ENCODE peak calls at places on chromosomes 3 and 15, in ten cellular contexts. One of them, this sample, is unnamed. For H3K4me1, the result is how much of the 10 kb centered on the place peaks cover.

GRCh38 chr15:57235865-57236264 is 140.4 kb upstream of the CGNL1 start:
- DNase-seq in pancreas: no peak
- DNase-seq in thoracic aorta: no peak
- DNase-seq in right atrium auricular region: no peak
- DNase-seq in neural progenitor cell: peak
- DNase-seq in left ventricle myocardium inferior: no peak
- DNase-seq in lower lobe of right lung: no peak
- DNase-seq in neuronal stem cell: peak
- DNase-seq in CD8-positive, alpha-beta memory T cell: no peak
- DNase-seq in effector memory CD4-positive, alpha-beta T cell: no peak
- DNase-seq in this sample: no peak

GRCh38 chr3:176296066-176296597 is 901.1 kb downstream of the TBL1XR1 start:
- DNase-seq in right atrium auricular region: no peak
- DNase-seq in effector memory CD4-positive, alpha-beta T cell: no peak
- DNase-seq in neuronal stem cell: no peak
- DNase-seq in CD8-positive, alpha-beta memory T cell: no peak
- DNase-seq in left ventricle myocardium inferior: no peak
- DNase-seq in thoracic aorta: no peak
- DNase-seq in pancreas: no peak
- DNase-seq in lower lobe of right lung: no peak
- DNase-seq in neural progenitor cell: no peak
- DNase-seq in this sample: no peak

GRCh38 chr3:17320266-17320665 is 422.2 kb downstream of the TBC1D5 start:
- DNase-seq in thoracic aorta: no peak
- DNase-seq in left ventricle myocardium inferior: no peak
- DNase-seq in neural progenitor cell: no peak
- DNase-seq in right atrium auricular region: no peak
- DNase-seq in neuronal stem cell: no peak
- DNase-seq in pancreas: no peak
- DNase-seq in effector memory CD4-positive, alpha-beta T cell: no peak
- DNase-seq in CD8-positive, alpha-beta memory T cell: no peak
- DNase-seq in lower lobe of right lung: no peak
- DNase-seq in this sample: no peak

GRCh38 chr15:39692464-39693327 is 89.9 kb downstream of the FSIP1 start:
- DNase-seq in CD8-positive, alpha-beta memory T cell: no peak
- DNase-seq in pancreas: no peak
- DNase-seq in lower lobe of right lung: no peak
- DNase-seq in left ventricle myocardium inferior: no peak
- DNase-seq in right atrium auricular region: no peak
- DNase-seq in neural progenitor cell: peak
- DNase-seq in thoracic aorta: no peak
- DNase-seq in neuronal stem cell: peak
- DNase-seq in effector memory CD4-positive, alpha-beta T cell: no peak
- DNase-seq in this sample: no peak

GRCh38 chr3:98070840-98071239 is 16.1 kb upstream of the OR5AC2 start:
- DNase-seq in left ventricle myocardium inferior: no peak
- DNase-seq in effector memory CD4-positive, alpha-beta T cell: no peak
- DNase-seq in right atrium auricular region: no peak
- DNase-seq in neural progenitor cell: peak
- DNase-seq in CD8-positive, alpha-beta memory T cell: no peak
- DNase-seq in thoracic aorta: no peak
- DNase-seq in pancreas: no peak
- DNase-seq in neuronal stem cell: peak
- DNase-seq in lower lobe of right lung: no peak
- DNase-seq in this sample: no peak

GRCh38 chr3:9064853-9065252 is 101.6 kb upstream of the RAD18 start:
- DNase-seq in lower lobe of right lung: no peak
- DNase-seq in thoracic aorta: no peak
- DNase-seq in neuronal stem cell: no peak
- DNase-seq in pancreas: no peak
- DNase-seq in right atrium auricular region: no peak
- DNase-seq in left ventricle myocardium inferior: peak
- DNase-seq in effector memory CD4-positive, alpha-beta T cell: no peak
- DNase-seq in neural progenitor cell: no peak
- DNase-seq in CD8-positive, alpha-beta memory T cell: no peak
- DNase-seq in this sample: no peak

GRCh38 chr3:195042741-195043611 is 228.0 kb downstream of the XXYLT1 start:
- DNase-seq in CD8-positive, alpha-beta memory T cell: no peak
- DNase-seq in thoracic aorta: no peak
- DNase-seq in effector memory CD4-positive, alpha-beta T cell: no peak
- DNase-seq in neuronal stem cell: no peak
- DNase-seq in right atrium auricular region: no peak
- DNase-seq in neural progenitor cell: no peak
- DNase-seq in left ventricle myocardium inferior: no peak
- DNase-seq in lower lobe of right lung: no peak
- DNase-seq in pancreas: no peak
- DNase-seq in this sample: no peak

GRCh38 chr3:172376402-172376801 is 71.9 kb downstream of the GHSR start:
- DNase-seq in neuronal stem cell: no peak
- DNase-seq in left ventricle myocardium inferior: no peak
- DNase-seq in lower lobe of right lung: no peak
- DNase-seq in thoracic aorta: no peak
- DNase-seq in neural progenitor cell: no peak
- DNase-seq in right atrium auricular region: no peak
- DNase-seq in pancreas: no peak
- DNase-seq in CD8-positive, alpha-beta memory T cell: no peak
- DNase-seq in effector memory CD4-positive, alpha-beta T cell: no peak
- DNase-seq in this sample: no peak

GRCh38 chr15:93141373-93141790 is 52.4 kb upstream of the RGMA start:
- DNase-seq in effector memory CD4-positive, alpha-beta T cell: no peak
- DNase-seq in lower lobe of right lung: no peak
- DNase-seq in CD8-positive, alpha-beta memory T cell: peak
- DNase-seq in neuronal stem cell: no peak
- DNase-seq in neural progenitor cell: no peak
- DNase-seq in pancreas: no peak
- DNase-seq in thoracic aorta: no peak
- DNase-seq in left ventricle myocardium inferior: no peak
- DNase-seq in right atrium auricular region: no peak
- DNase-seq in this sample: no peak

GRCh38 chr15:98150531-98150930 is 190.0 kb downstream of the ARRDC4 start:
- DNase-seq in left ventricle myocardium inferior: no peak
- DNase-seq in effector memory CD4-positive, alpha-beta T cell: no peak
- DNase-seq in right atrium auricular region: no peak
- DNase-seq in thoracic aorta: no peak
- DNase-seq in neural progenitor cell: no peak
- DNase-seq in CD8-positive, alpha-beta memory T cell: no peak
- DNase-seq in pancreas: no peak
- DNase-seq in neuronal stem cell: no peak
- DNase-seq in lower lobe of right lung: no peak
- DNase-seq in this sample: no peak

GRCh38 chr3:128991355-128991895 is 2.5 kb downstream of the CFAP92 start:
- DNase-seq in left ventricle myocardium inferior: no peak
- DNase-seq in effector memory CD4-positive, alpha-beta T cell: no peak
- DNase-seq in right atrium auricular region: no peak
- DNase-seq in CD8-positive, alpha-beta memory T cell: no peak
- DNase-seq in lower lobe of right lung: peak
- DNase-seq in thoracic aorta: no peak
- DNase-seq in neural progenitor cell: no peak
- DNase-seq in neuronal stem cell: no peak
- DNase-seq in pancreas: no peak
- DNase-seq in this sample: peak

GRCh38 chr15:76185716-76186115 is 125.6 kb downstream of the ETFA start:
- DNase-seq in effector memory CD4-positive, alpha-beta T cell: no peak
- DNase-seq in right atrium auricular region: no peak
- DNase-seq in pancreas: no peak
- DNase-seq in CD8-positive, alpha-beta memory T cell: no peak
- DNase-seq in neuronal stem cell: peak
- DNase-seq in left ventricle myocardium inferior: no peak
- DNase-seq in thoracic aorta: no peak
- DNase-seq in neural progenitor cell: peak
- DNase-seq in lower lobe of right lung: no peak
- DNase-seq in this sample: no peak

GRCh38 chr15:36400936-36401585 is 178.4 kb upstream of the CDIN1 start:
- DNase-seq in left ventricle myocardium inferior: no peak
- DNase-seq in lower lobe of right lung: no peak
- DNase-seq in neural progenitor cell: no peak
- DNase-seq in thoracic aorta: no peak
- DNase-seq in pancreas: no peak
- DNase-seq in effector memory CD4-positive, alpha-beta T cell: no peak
- DNase-seq in right atrium auricular region: no peak
- DNase-seq in neuronal stem cell: no peak
- DNase-seq in CD8-positive, alpha-beta memory T cell: no peak
- DNase-seq in this sample: no peak

GRCh38 chr3:28907616-28908015 is 373.3 kb upstream of the RBMS3 start:
- DNase-seq in lower lobe of right lung: no peak
- DNase-seq in neuronal stem cell: no peak
- DNase-seq in pancreas: no peak
- DNase-seq in neural progenitor cell: no peak
- DNase-seq in CD8-positive, alpha-beta memory T cell: no peak
- DNase-seq in thoracic aorta: no peak
- DNase-seq in effector memory CD4-positive, alpha-beta T cell: no peak
- DNase-seq in right atrium auricular region: no peak
- DNase-seq in left ventricle myocardium inferior: no peak
- DNase-seq in this sample: no peak

GRCh38 chr3:126480864-126481263 is 5.2 kb upstream of the ZXDC start:
- DNase-seq in pancreas: peak
- DNase-seq in neural progenitor cell: no peak
- DNase-seq in effector memory CD4-positive, alpha-beta T cell: no peak
- DNase-seq in neuronal stem cell: no peak
- DNase-seq in CD8-positive, alpha-beta memory T cell: no peak
- DNase-seq in lower lobe of right lung: no peak
- DNase-seq in right atrium auricular region: no peak
- DNase-seq in thoracic aorta: no peak
- DNase-seq in left ventricle myocardium inferior: no peak
- DNase-seq in this sample: no peak
- H3K27ac ChIP-seq in pancreas: no peak
- H3K27ac ChIP-seq in neural progenitor cell: no peak
- H3K27ac ChIP-seq in effector memory CD4-positive, alpha-beta T cell: no peak
- H3K27ac ChIP-seq in neuronal stem cell: no peak
- H3K27ac ChIP-seq in CD8-positive, alpha-beta memory T cell: no peak
- H3K27ac ChIP-seq in lower lobe of right lung: no peak
- H3K27ac ChIP-seq in right atrium auricular region: no peak
- H3K27ac ChIP-seq in thoracic aorta: peak
- H3K27ac ChIP-seq in left ventricle myocardium inferior: no peak
- H3K27ac ChIP-seq in this sample: no peak

GRCh38 chr15:80169768-80170357 is 17.1 kb downstream of the FAH start:
- DNase-seq in effector memory CD4-positive, alpha-beta T cell: no peak
- DNase-seq in left ventricle myocardium inferior: no peak
- DNase-seq in thoracic aorta: no peak
- DNase-seq in lower lobe of right lung: no peak
- DNase-seq in pancreas: no peak
- DNase-seq in neuronal stem cell: no peak
- DNase-seq in neural progenitor cell: no peak
- DNase-seq in CD8-positive, alpha-beta memory T cell: no peak
- DNase-seq in right atrium auricular region: no peak
- DNase-seq in this sample: no peak
- H3K4me1 ChIP-seq in effector memory CD4-positive, alpha-beta T cell: under half
- H3K4me1 ChIP-seq in left ventricle myocardium inferior: under half
- H3K4me1 ChIP-seq in thoracic aorta: under half
- H3K4me1 ChIP-seq in lower lobe of right lung: under half
- H3K4me1 ChIP-seq in pancreas: under half
- H3K4me1 ChIP-seq in neuronal stem cell: under half
- H3K4me1 ChIP-seq in neural progenitor cell: under half
- H3K4me1 ChIP-seq in CD8-positive, alpha-beta memory T cell: under half
- H3K4me1 ChIP-seq in right atrium auricular region: under half
- H3K4me1 ChIP-seq in this sample: under half

DNA sequence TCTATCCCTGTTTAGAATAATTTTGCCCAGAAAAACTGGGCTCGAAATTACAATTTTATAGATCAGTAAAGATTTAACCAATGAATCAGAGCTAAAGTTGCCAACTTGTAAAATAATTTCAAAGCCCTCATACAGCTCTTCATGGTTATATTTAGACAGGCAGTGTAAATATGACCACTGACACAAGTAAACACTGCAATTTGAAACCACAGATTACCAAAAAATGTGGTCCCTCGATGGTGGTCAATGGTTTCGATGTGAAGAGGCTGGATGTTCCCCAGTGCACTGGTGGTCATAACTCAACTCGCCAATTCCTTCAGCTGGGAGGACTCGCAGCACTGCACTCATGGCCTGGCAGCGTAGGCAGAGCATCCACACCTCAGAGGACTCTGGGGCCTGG is 28.6 kb downstream of the LRTM1 start:
- DNase-seq in pancreas: no peak
- DNase-seq in effector memory CD4-positive, alpha-beta T cell: no peak
- DNase-seq in left ventricle myocardium inferior: no peak
- DNase-seq in thoracic aorta: no peak
- DNase-seq in right atrium auricular region: no peak
- DNase-seq in neural progenitor cell: no peak
- DNase-seq in neuronal stem cell: no peak
- DNase-seq in CD8-positive, alpha-beta memory T cell: no peak
- DNase-seq in lower lobe of right lung: no peak
- DNase-seq in this sample: no peak
- H3K27ac ChIP-seq in pancreas: no peak
- H3K27ac ChIP-seq in effector memory CD4-positive, alpha-beta T cell: no peak
- H3K27ac ChIP-seq in left ventricle myocardium inferior: no peak
- H3K27ac ChIP-seq in thoracic aorta: no peak
- H3K27ac ChIP-seq in right atrium auricular region: no peak
- H3K27ac ChIP-seq in neural progenitor cell: no peak
- H3K27ac ChIP-seq in neuronal stem cell: no peak
- H3K27ac ChIP-seq in CD8-positive, alpha-beta memory T cell: no peak
- H3K27ac ChIP-seq in lower lobe of right lung: no peak
- H3K27ac ChIP-seq in this sample: no peak

DNA sequence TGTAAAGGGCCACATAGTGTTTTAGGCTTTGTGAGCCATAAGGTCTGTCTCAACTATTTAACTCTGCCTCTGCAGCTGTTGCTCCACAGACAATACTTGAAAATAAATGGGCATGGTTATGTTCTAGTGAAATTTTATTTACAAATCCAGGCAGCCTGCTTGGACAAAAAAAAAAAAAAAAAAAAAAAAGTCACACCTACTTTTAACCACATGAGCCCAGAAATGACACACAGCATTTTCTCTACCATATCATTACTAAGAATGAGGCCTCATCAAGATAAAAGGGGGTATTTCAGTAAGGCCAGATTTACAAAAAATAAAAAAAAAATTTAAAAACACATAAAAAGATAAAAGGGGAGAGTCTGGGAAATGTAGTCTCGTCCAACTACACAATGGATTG is 1.7 kb upstream of the NGLY1 start:
- DNase-seq in CD8-positive, alpha-beta memory T cell: no peak
- DNase-seq in neural progenitor cell: no peak
- DNase-seq in lower lobe of right lung: no peak
- DNase-seq in pancreas: no peak
- DNase-seq in left ventricle myocardium inferior: no peak
- DNase-seq in neuronal stem cell: no peak
- DNase-seq in thoracic aorta: no peak
- DNase-seq in right atrium auricular region: no peak
- DNase-seq in effector memory CD4-positive, alpha-beta T cell: no peak
- DNase-seq in this sample: no peak
- H3K4me1 ChIP-seq in CD8-positive, alpha-beta memory T cell: under half
- H3K4me1 ChIP-seq in neural progenitor cell: under half
- H3K4me1 ChIP-seq in lower lobe of right lung: under half
- H3K4me1 ChIP-seq in pancreas: under half
- H3K4me1 ChIP-seq in left ventricle myocardium inferior: under half
- H3K4me1 ChIP-seq in neuronal stem cell: under half
- H3K4me1 ChIP-seq in thoracic aorta: under half
- H3K4me1 ChIP-seq in right atrium auricular region: under half
- H3K4me1 ChIP-seq in effector memory CD4-positive, alpha-beta T cell: under half
- H3K4me1 ChIP-seq in this sample: under half

DNA sequence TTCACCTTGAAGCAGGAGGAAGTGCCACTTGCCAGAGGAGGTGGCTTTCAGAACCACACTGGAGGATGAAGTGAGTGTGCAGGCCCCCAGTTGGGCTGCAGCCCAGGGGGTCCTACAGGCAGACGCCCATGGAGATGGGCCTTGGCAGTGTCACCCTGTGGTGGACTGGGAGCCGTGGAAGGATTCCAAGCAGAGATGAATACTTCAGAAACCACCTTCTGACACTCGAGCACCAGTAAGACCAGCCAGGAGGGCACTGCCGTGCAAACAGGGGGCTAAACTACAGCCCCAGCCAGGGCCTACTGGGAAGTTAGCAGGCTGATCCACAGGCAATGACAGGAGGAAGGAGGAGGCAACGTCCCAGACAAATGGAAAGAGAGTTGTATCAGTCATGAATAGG is 55.4 kb downstream of the VGLL4 start:
- DNase-seq in thoracic aorta: no peak
- DNase-seq in left ventricle myocardium inferior: no peak
- DNase-seq in right atrium auricular region: no peak
- DNase-seq in lower lobe of right lung: no peak
- DNase-seq in effector memory CD4-positive, alpha-beta T cell: no peak
- DNase-seq in CD8-positive, alpha-beta memory T cell: no peak
- DNase-seq in pancreas: no peak
- DNase-seq in neural progenitor cell: no peak
- DNase-seq in neuronal stem cell: no peak
- DNase-seq in this sample: no peak
- H3K27ac ChIP-seq in thoracic aorta: peak
- H3K27ac ChIP-seq in left ventricle myocardium inferior: peak
- H3K27ac ChIP-seq in right atrium auricular region: no peak
- H3K27ac ChIP-seq in lower lobe of right lung: peak
- H3K27ac ChIP-seq in effector memory CD4-positive, alpha-beta T cell: no peak
- H3K27ac ChIP-seq in CD8-positive, alpha-beta memory T cell: no peak
- H3K27ac ChIP-seq in pancreas: no peak
- H3K27ac ChIP-seq in neural progenitor cell: no peak
- H3K27ac ChIP-seq in neuronal stem cell: no peak
- H3K27ac ChIP-seq in this sample: no peak

This sample was measured in left lung.